ENCODE peak calls at places on chromosomes 12 and 14, in four cellular contexts. R is SK-N-SH, V is cardiac muscle cell, E is stomach. J is an unnamed sample.

GRCh38 chr14:35669782-35670181 is 135.8 kb downstream of the INSM2 start:
- DNase-seq in R (no peak), V (no peak), E (no peak), J (peak; percentile 56)

GRCh38 chr12:32889073-32889760 is 7.4 kb downstream of the PKP2 start:
- DNase-seq in R (no peak), V (no peak), E (no peak), J (no peak)

GRCh38 chr14:58864751-58865519 is 227.2 kb downstream of the DACT1 start:
- DNase-seq in R (peak; percentile 50), V (no peak), E (no peak), J (no peak)

GRCh38 chr12:38144601-38145436 is 171.8 kb upstream of the ALG10B start:
- DNase-seq in R (no peak), V (no peak), E (no peak), J (no peak)

GRCh38 chr12:104825408-104825807 is 132.7 kb downstream of the SLC41A2 start:
- DNase-seq in R (no peak), V (no peak), E (no peak), J (no peak)

GRCh38 chr12:65509953-65510352 is 231.5 kb downstream of the MSRB3 start:
- DNase-seq in R (no peak), V (no peak), E (no peak), J (no peak)

GRCh38 chr14:93972618-93973205 is 3.7 kb downstream of the ASB2 start:
- DNase-seq in R (no peak), V (no peak), E (no peak), J (no peak)

GRCh38 chr12:96196781-96197180 is 2.6 kb downstream of the ELK3 start:
- DNase-seq in R (no peak), V (no peak), E (no peak), J (no peak)

GRCh38 chr12:53324113-53324778 is 2.8 kb upstream of the AAAS start:
- DNase-seq in R (no peak), V (peak; percentile 44), E (peak; percentile 35), J (no peak)

GRCh38 chr12:51884676-51885229 is 3.1 kb upstream of the ANKRD33 start:
- DNase-seq in R (no peak), V (no peak), E (no peak), J (no peak)

GRCh38 chr12:52082988-52083637 is 3.6 kb downstream of the SMIM41 start:
- DNase-seq in R (peak; percentile 92), V (peak; percentile 69), E (peak; percentile 61), J (no peak)

GRCh38 chr12:38587594-38587993 is 271.0 kb downstream of the ALG10B start:
- DNase-seq in R (no peak), V (no peak), E (no peak), J (no peak)

GRCh38 chr14:31992051-31992450 is 85.1 kb upstream of the ARHGAP5 start:
- DNase-seq in R (no peak), V (no peak), E (no peak), J (no peak)

GRCh38 chr14:76237349-76237990 is 85.7 kb downstream of the GPATCH2L start:
- DNase-seq in R (no peak), V (no peak), E (no peak), J (no peak)

GRCh38 chr12:11650697-11651281 is 1.3 kb downstream of the ETV6 start:
- DNase-seq in R (peak; percentile 37), V (peak; percentile 15), E (no peak), J (no peak)

GRCh38 chr14:88848571-88848970 is 24.1 kb downstream of the TTC8 start:
- DNase-seq in R (no peak), V (no peak), E (no peak), J (no peak)

GRCh38 chr14:23154876-23155587 is 28.4 kb downstream of the SLC7A8 start:
- DNase-seq in R (no peak), V (peak; percentile 59), E (peak; percentile 89), J (peak; percentile 91)
- H3K27ac ChIP-seq in R (no peak overlapping the region), V (peak overlapping the region; percentile 62), E (peak overlapping the region; percentile 93), J (peak overlapping the region; percentile 91)

GRCh38 chr14:24369907-24370687 is 2.1 kb downstream of the NFATC4 start:
- DNase-seq in R (no peak), V (no peak), E (no peak), J (no peak)

GRCh38 chr14:24369463-24369862 is 1.5 kb downstream of the NFATC4 start:
- DNase-seq in R (no peak), V (no peak), E (no peak), J (no peak)

GRCh38 chr14:24368215-24368561 is 204 bp downstream of the NFATC4 start:
- DNase-seq in R (no peak), V (no peak), E (no peak), J (no peak)

GRCh38 chr14:24367506-24368214 is at the start of gene NFATC4:
- DNase-seq in R (peak; percentile 88), V (peak; percentile 93), E (peak; percentile 70), J (peak; percentile 56)

DNA sequence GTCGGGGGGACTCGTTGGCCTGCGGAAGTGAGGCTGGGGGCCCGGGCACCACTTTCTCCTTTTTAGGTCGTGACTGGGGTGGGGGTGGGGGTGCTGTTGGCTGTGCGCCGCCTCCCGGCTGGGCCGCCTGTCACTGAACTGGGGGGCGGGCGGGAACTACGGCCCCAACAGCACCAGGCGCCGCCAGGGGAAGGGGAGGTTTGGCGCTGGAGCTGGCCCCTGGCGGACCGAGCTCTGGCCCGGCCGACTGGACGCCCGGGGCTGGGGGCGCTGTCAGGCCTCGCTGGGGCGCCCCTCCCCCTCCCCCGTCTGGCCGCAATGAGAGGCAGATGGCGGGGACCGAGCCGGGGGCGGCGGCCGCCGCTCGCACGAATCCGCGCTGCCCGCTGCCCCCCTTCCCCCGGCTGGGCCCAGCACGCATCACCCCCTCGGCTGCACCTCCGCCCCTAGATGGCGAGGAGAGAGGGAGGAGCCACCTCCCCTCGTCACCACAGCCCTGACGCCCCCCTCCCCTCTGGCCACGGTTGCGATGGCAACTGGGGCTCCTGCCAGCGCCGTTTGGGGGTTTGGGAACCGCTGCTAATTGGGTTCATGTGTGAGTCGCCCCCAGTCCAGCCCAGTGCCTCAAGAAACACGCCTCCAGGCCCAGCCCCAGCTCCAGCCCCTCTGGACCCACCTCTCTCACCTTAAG is 723 bp downstream of the NFATC4 start:
- DNase-seq in R (peak; percentile 94), V (peak; percentile 74), E (no peak), J (no peak)
- H3K27ac ChIP-seq in R (peak overlapping the region; percentile 61), V (peak overlapping the region; percentile 85), E (peak overlapping the region; percentile 94), J (peak overlapping the region; percentile 92)

GRCh38 chr12:57126561-57126960 is 1.7 kb upstream of the LRP1 start:
- DNase-seq in R (no peak), V (no peak), E (no peak), J (no peak)
- H3K27ac ChIP-seq in R (no peak overlapping the region), V (peak overlapping the region; percentile 94), E (peak overlapping the region; percentile 94), J (peak overlapping the region; percentile 99)

DNA sequence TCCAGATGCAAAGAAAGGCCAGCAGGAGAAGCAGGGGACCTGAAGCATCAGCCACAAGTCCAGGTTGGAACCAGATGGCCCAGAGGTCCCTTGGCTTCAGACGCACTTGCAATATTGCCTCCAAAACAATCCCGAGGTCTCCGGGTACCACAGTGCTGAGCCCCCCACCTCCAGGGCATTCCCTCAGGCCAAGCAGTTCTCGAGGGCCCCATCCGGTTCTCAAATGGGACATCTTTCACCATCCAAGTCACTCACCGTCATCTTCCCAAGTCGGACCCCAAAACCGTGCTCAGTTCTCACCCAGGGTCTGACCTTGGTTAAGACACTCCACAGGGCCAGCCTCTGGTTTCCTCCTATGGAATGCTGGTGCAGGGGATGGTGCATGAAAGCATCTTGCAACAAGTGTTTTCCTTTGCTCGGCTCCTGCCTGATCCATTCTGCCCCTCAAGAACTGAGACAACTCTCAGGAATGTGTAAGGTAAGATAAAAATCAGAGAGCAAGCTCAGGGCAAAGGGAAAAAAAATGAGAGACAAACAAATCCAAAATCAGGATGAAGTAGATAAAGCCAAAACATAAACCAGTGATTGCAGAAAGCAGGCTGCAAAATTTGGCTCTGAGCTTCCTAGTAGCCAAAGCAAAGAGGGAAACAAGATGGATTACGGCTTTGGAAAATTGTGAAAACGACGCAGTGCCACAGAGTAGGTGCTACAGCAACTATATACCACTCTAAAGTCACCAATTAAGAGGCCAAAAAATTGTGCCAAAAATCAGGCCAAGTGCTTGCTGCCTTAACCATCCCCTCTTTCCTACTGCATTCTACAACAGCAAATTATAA is 8.0 kb downstream of the NCOR2 start:
- DNase-seq in R (no peak), V (no peak), E (no peak), J (no peak)
- H3K27ac ChIP-seq in R (no peak overlapping the region), V (peak overlapping the region; percentile 84), E (no peak overlapping the region), J (no peak overlapping the region)

DNA sequence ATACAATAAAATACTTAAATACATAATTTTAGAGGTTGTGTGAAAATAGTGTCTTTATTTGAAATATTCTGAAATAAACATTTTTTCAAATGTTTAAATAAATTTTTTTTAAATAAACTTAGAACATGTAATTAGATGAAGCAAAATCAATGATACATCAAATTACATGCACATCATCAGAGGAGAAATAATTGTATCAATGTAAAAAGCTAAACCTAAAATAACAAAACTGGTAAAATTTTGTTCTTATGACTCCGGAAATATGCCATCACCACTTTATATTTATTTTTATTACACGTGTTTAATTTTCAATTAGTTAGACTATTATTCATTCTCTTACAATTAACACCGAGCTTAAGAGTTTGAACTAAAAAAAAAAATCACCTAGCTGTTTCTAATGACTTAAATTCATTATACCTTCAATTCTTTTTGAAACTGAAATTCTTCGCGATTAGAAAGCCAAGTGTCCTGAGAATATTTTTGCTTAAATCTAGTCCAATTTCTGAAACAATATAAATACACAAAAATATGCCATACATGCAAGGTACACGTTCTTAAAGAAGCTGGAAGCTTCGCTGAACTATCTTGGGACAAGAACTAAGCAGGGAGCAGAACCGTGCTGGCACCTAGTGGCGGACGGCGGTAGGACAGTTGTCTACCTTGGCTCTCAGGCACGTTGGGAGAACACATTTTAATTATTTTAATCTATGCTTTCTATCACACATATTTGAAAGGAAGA is 230.5 kb downstream of the SLC25A21 start:
- DNase-seq in R (peak; percentile 2), V (peak; percentile 78), E (peak; percentile 77), J (peak; percentile 67)
- H3K27ac ChIP-seq in R (no peak overlapping the region), V (no peak overlapping the region), E (no peak overlapping the region), J (no peak overlapping the region)

GRCh38 chr14:96103560-96104460 is 64.6 kb downstream of the C14orf132 start:
- DNase-seq in R (peak; percentile 59), V (no peak), E (no peak), J (no peak)
- H3K27ac ChIP-seq in R (no peak overlapping the region), V (no peak overlapping the region), E (peak overlapping the region; percentile 76), J (no peak overlapping the region)

GRCh38 chr12:88553941-88554658 is 26.2 kb downstream of the KITLG start:
- DNase-seq in R (peak; percentile 12), V (peak; percentile 23), E (no peak), J (peak; percentile 73)
- H3K27ac ChIP-seq in R (peak overlapping the region; percentile 68), V (no peak overlapping the region), E (peak overlapping the region; percentile 77), J (no peak overlapping the region)

GRCh38 chr12:2397356-2398045 is 344.7 kb downstream of the CACNA1C start:
- DNase-seq in R (no peak), V (no peak), E (no peak), J (peak; percentile 20)

GRCh38 chr12:2395352-2395977 is 342.7 kb downstream of the CACNA1C start:
- DNase-seq in R (peak; percentile 78), V (peak; percentile 67), E (peak; percentile 36), J (no peak)

GRCh38 chr12:2393016-2393415 is 340.2 kb downstream of the CACNA1C start:
- DNase-seq in R (no peak), V (no peak), E (no peak), J (no peak)

GRCh38 chr12:2393996-2394395 is 341.2 kb downstream of the CACNA1C start:
- DNase-seq in R (no peak), V (no peak), E (no peak), J (no peak)

GRCh38 chr12:2396448-2396871 is 343.7 kb downstream of the CACNA1C start:
- DNase-seq in R (no peak), V (no peak), E (no peak), J (peak; percentile 9)
- H3K27ac ChIP-seq in R (no peak overlapping the region), V (no peak overlapping the region), E (peak overlapping the region; percentile 29), J (peak overlapping the region; percentile 17)